ENCODE peak calls at places on chromosomes 2 and 18, in seven cellular contexts. J is PC-3, Z is C1 segment of cervical spinal cord, D is EL, W is A549, V is T-helper 9 cell, M is HFF-Myc. C is an unnamed sample.

GRCh38 chr2:1900736-1901135 is 156.4 kb upstream of the PXDN start:
- DNase-seq in M (no peak), V (no peak), D (no peak), J (no peak), Z (no peak), W (no peak), C (no peak)

GRCh38 chr2:201786471-201786870 is 5.7 kb upstream of the ALS2 start:
- DNase-seq in Z (no peak), M (no peak), W (no peak), D (peak), V (no peak), J (no peak), C (no peak)

GRCh38 chr2:27356056-27356381 is 545 bp downstream of the GTF3C2 start:
- DNase-seq in J (peak), D (peak), Z (no peak), W (peak), V (no peak), M (no peak), C (no peak)

GRCh38 chr18:31648966-31649429 is 35.4 kb downstream of the B4GALT6 start:
- DNase-seq in J (peak), V (no peak), D (no peak), Z (no peak), W (peak), M (no peak), C (no peak)

GRCh38 chr18:72866572-72866900 is 1.3 kb downstream of the NETO1 start:
- DNase-seq in V (no peak), J (peak), M (no peak), W (no peak), Z (no peak), D (no peak), C (no peak)

GRCh38 chr2:158931577-158931976 is 36.9 kb upstream of the TANC1 start:
- DNase-seq in M (peak), Z (no peak), W (no peak), J (peak), D (peak), V (no peak), C (no peak)

GRCh38 chr2:165793161-165793778 is 777 bp downstream of the GALNT3 start:
- DNase-seq in D (peak), Z (no peak), J (peak), V (no peak), W (no peak), M (no peak), C (peak)

GRCh38 chr2:20049631-20050030 is 1.8 kb downstream of the LAPTM4A start:
- DNase-seq in J (no peak), Z (no peak), V (no peak), W (no peak), M (no peak), D (peak), C (no peak)

GRCh38 chr2:35827086-35827485 is 528.5 kb upstream of the CRIM1 start:
- DNase-seq in W (no peak), J (no peak), M (no peak), Z (no peak), V (no peak), D (no peak), C (no peak)

GRCh38 chr2:96951125-96951654 is 35.2 kb downstream of the FAM178B start:
- DNase-seq in D (peak), J (peak), W (peak), M (no peak), V (peak), Z (peak), C (peak)

GRCh38 chr2:233810385-233810784 is 32.3 kb downstream of the MROH2A start:
- DNase-seq in Z (no peak), J (no peak), V (no peak), D (no peak), W (no peak), M (no peak), C (no peak)

GRCh38 chr2:12302691-12303090 is 414.0 kb upstream of the TRIB2 start:
- DNase-seq in J (no peak), W (no peak), V (no peak), D (no peak), M (no peak), Z (no peak), C (no peak)

GRCh38 chr2:112996635-112997034 is 8.6 kb upstream of the IL36A start:
- DNase-seq in M (no peak), J (no peak), V (peak), D (no peak), W (no peak), Z (no peak), C (no peak)

GRCh38 chr18:43919565-43919964 is 642.3 kb upstream of the SYT4 start:
- DNase-seq in V (no peak), W (no peak), D (no peak), M (no peak), J (peak), Z (no peak), C (no peak)

GRCh38 chr2:144477943-144478283 is 42.0 kb downstream of the ZEB2 start:
- DNase-seq in W (no peak), J (no peak), D (no peak), V (no peak), Z (no peak), M (no peak), C (no peak)

GRCh38 chr2:162075689-162076132 is 1.7 kb upstream of the DPP4 start:
- DNase-seq in M (peak), V (no peak), J (no peak), D (peak), Z (no peak), W (no peak), C (no peak)

GRCh38 chr2:173881466-173881865 is 83.7 kb downstream of the SP3 start:
- DNase-seq in W (no peak), Z (no peak), D (no peak), V (no peak), M (no peak), J (no peak), C (no peak)

GRCh38 chr2:101063753-101064502 is 61.8 kb downstream of the RPL31 start:
- DNase-seq in W (peak), J (peak), D (peak), M (no peak), V (no peak), Z (no peak), C (no peak)

GRCh38 chr2:207045531-207045930 is 106.2 kb downstream of the CPO start:
- DNase-seq in D (no peak), V (no peak), Z (no peak), W (no peak), M (no peak), J (no peak), C (no peak)

GRCh38 chr2:11667194-11667593 is 2.8 kb downstream of the NTSR2 start:
- DNase-seq in V (no peak), J (no peak), M (no peak), Z (no peak), D (no peak), W (no peak), C (no peak)

GRCh38 chr2:161134547-161135518 is 25.4 kb upstream of the TANK start:
- DNase-seq in M (peak), D (peak), V (no peak), W (peak), Z (no peak), J (peak), C (no peak)

GRCh38 chr2:5560981-5561380 is 131.2 kb upstream of the SOX11 start:
- DNase-seq in Z (no peak), M (no peak), W (no peak), D (no peak), V (no peak), J (no peak), C (no peak)

GRCh38 chr2:129801575-129801974 is 177.9 kb upstream of the RAB6C start:
- DNase-seq in Z (no peak), D (no peak), M (no peak), W (peak), V (no peak), J (peak), C (no peak)

GRCh38 chr2:29920631-29921559 is 491 bp downstream of the ALK start:
- DNase-seq in V (no peak), J (peak), W (peak), D (peak), M (no peak), Z (no peak), C (peak)

GRCh38 chr2:201203916-201204654 is 21.1 kb downstream of the CASP10 start:
- DNase-seq in Z (no peak), M (peak), D (peak), V (no peak), W (no peak), J (no peak), C (no peak)

GRCh38 chr2:59276033-59276432 is 1034.9 kb upstream of the FANCL start:
- DNase-seq in D (no peak), J (no peak), M (no peak), Z (no peak), V (no peak), W (peak), C (no peak)

GRCh38 chr2:63780483-63781155 is 61.1 kb upstream of the UGP2 start:
- DNase-seq in J (no peak), M (no peak), V (no peak), W (no peak), Z (peak), D (no peak), C (no peak)

GRCh38 chr2:219003979-219004378 is 10.8 kb upstream of the CRYBA2 start:
- DNase-seq in D (no peak), M (no peak), Z (no peak), V (no peak), W (no peak), J (no peak), C (no peak)

GRCh38 chr2:58304843-58305242 is 63.7 kb upstream of the FANCL start:
- DNase-seq in D (no peak), V (no peak), W (no peak), Z (no peak), J (no peak), M (no peak), C (no peak)

C was measured in posterior cingulate gyrus.